ENCODE peak calls at places on chromosomes 11 and 22, in four cellular contexts. One of them, this sample, is unnamed.

GRCh38 chr11:100861221-100861620 is 174.1 kb downstream of the ARHGAP42 start:
- DNase-seq in endodermal cell: no peak
- DNase-seq in tibial nerve: no peak
- DNase-seq in RWPE1: no peak
- DNase-seq in this sample: no peak

GRCh38 chr11:47534707-47535251 is 18.2 kb downstream of the CELF1 start:
- DNase-seq in endodermal cell: no peak
- DNase-seq in tibial nerve: no peak
- DNase-seq in RWPE1: no peak
- DNase-seq in this sample: no peak

GRCh38 chr22:50267591-50268390 is 2.4 kb downstream of the MAPK11 start:
- DNase-seq in endodermal cell: peak; percentile 84
- DNase-seq in tibial nerve: peak; percentile 39
- DNase-seq in RWPE1: peak; percentile 80
- DNase-seq in this sample: peak; percentile 88

GRCh38 chr11:36364551-36364950 is 68.5 kb downstream of the PRR5L start:
- DNase-seq in endodermal cell: no peak
- DNase-seq in tibial nerve: no peak
- DNase-seq in RWPE1: peak; percentile 27
- DNase-seq in this sample: no peak

GRCh38 chr11:36195496-36196346 is 93.5 kb downstream of the COMMD9 start:
- DNase-seq in endodermal cell: no peak
- DNase-seq in tibial nerve: no peak
- DNase-seq in RWPE1: no peak
- DNase-seq in this sample: no peak

GRCh38 chr11:63888170-63889086 is 28.5 kb downstream of the RCOR2 start:
- DNase-seq in endodermal cell: peak; percentile 90
- DNase-seq in tibial nerve: no peak
- DNase-seq in RWPE1: peak; percentile 84
- DNase-seq in this sample: peak; percentile 41

GRCh38 chr22:17213976-17214375 is 5.3 kb downstream of the ADA2 start:
- DNase-seq in endodermal cell: peak; percentile 87
- DNase-seq in tibial nerve: no peak
- DNase-seq in RWPE1: no peak
- DNase-seq in this sample: peak; percentile 60

GRCh38 chr11:96052921-96053631 is 129.2 kb upstream of the MTMR2 start:
- DNase-seq in endodermal cell: no peak
- DNase-seq in tibial nerve: no peak
- DNase-seq in RWPE1: no peak
- DNase-seq in this sample: no peak

GRCh38 chr11:16408619-16409018 is 52.3 kb upstream of the SOX6 start:
- DNase-seq in endodermal cell: no peak
- DNase-seq in tibial nerve: no peak
- DNase-seq in RWPE1: no peak
- DNase-seq in this sample: no peak

GRCh38 chr11:72446929-72447753 is 12.8 kb upstream of the CLPB start:
- DNase-seq in endodermal cell: no peak
- DNase-seq in tibial nerve: no peak
- DNase-seq in RWPE1: peak; percentile 79
- DNase-seq in this sample: no peak

GRCh38 chr22:40637181-40638150 is 947 bp upstream of the MRTFA start:
- DNase-seq in endodermal cell: peak; percentile 48
- DNase-seq in tibial nerve: peak; percentile 53
- DNase-seq in RWPE1: no peak
- DNase-seq in this sample: peak; percentile 61

GRCh38 chr22:31960767-31961166 is 16.4 kb downstream of the YWHAH start:
- DNase-seq in endodermal cell: no peak
- DNase-seq in tibial nerve: no peak
- DNase-seq in RWPE1: no peak
- DNase-seq in this sample: no peak

GRCh38 chr11:10456519-10456918 is 1.5 kb downstream of the AMPD3 start:
- DNase-seq in endodermal cell: peak; percentile 52
- DNase-seq in tibial nerve: no peak
- DNase-seq in RWPE1: no peak
- DNase-seq in this sample: no peak

GRCh38 chr11:598005-598680 is 17.6 kb downstream of the IRF7 start:
- DNase-seq in endodermal cell: no peak
- DNase-seq in tibial nerve: no peak
- DNase-seq in RWPE1: no peak
- DNase-seq in this sample: no peak

GRCh38 chr11:64566915-64567882 is 23.8 kb upstream of the SLC22A12 start:
- DNase-seq in endodermal cell: peak; percentile 64
- DNase-seq in tibial nerve: no peak
- DNase-seq in RWPE1: no peak
- DNase-seq in this sample: no peak

This sample was measured in gastrocnemius medialis.